ENCODE peak calls at places on chromosomes 6 and 20, in five cellular contexts. A is fibroblast of lung, T is caudate nucleus, G is heart right ventricle, H is GM23248. Y is an unnamed sample.

GRCh38 chr6:135351635-135352034 is 145.9 kb downstream of the AHI1 start:
- DNase-seq in H (no peak), G (no peak), T (no peak), A (no peak), Y (no peak)

GRCh38 chr6:43937236-43938177 is 167.5 kb downstream of the VEGFA start:
- DNase-seq in H (no peak), A (no peak), G (no peak), T (no peak), Y (no peak)

GRCh38 chr20:44274303-44275017 is 27.4 kb downstream of the GDAP1L1 start:
- DNase-seq in A (no peak), G (no peak), T (no peak), H (no peak), Y (no peak)

GRCh38 chr20:44702776-44703175 is 12.4 kb upstream of the CCN5 start:
- DNase-seq in A (peak), H (peak), T (peak), G (peak), Y (peak)

GRCh38 chr6:73903155-73903554 is 207.2 kb downstream of the CD109 start:
- DNase-seq in G (no peak), H (no peak), A (no peak), T (no peak), Y (no peak)

GRCh38 chr6:131062245-131063027 is 609 bp downstream of the EPB41L2 start:
- DNase-seq in H (peak), G (peak), T (peak), A (no peak), Y (peak)

GRCh38 chr6:11902527-11902926 is 109.6 kb upstream of the HIVEP1 start:
- DNase-seq in A (no peak), G (no peak), H (no peak), T (no peak), Y (no peak)

GRCh38 chr6:169577236-169577635 is 124.6 kb downstream of the WDR27 start:
- DNase-seq in G (no peak), T (no peak), A (no peak), H (no peak), Y (no peak)

GRCh38 chr6:25366785-25367657 is 87.8 kb downstream of the CARMIL1 start:
- DNase-seq in H (peak), T (no peak), A (no peak), G (no peak), Y (no peak)

GRCh38 chr20:52010541-52010940 is 181.0 kb downstream of the ZFP64 start:
- DNase-seq in T (no peak), A (no peak), H (no peak), G (no peak), Y (no peak)

GRCh38 chr6:4403023-4403752 is 267.8 kb upstream of the ECI2 start:
- DNase-seq in T (no peak), H (no peak), G (no peak), A (no peak), Y (no peak)

GRCh38 chr6:77264970-77265369 is 198.3 kb downstream of the HTR1B start:
- DNase-seq in G (no peak), A (no peak), T (no peak), H (no peak), Y (no peak)

GRCh38 chr20:2023151-2023550 is 29.3 kb upstream of the PDYN start:
- DNase-seq in H (no peak), A (no peak), T (no peak), G (no peak), Y (no peak)

GRCh38 chr6:159594750-159595117 is 98.3 kb downstream of the SOD2 start:
- DNase-seq in T (no peak), H (peak), A (peak), G (no peak), Y (no peak)

GRCh38 chr6:159701413-159701999 is 8.5 kb upstream of the SOD2 start:
- DNase-seq in H (peak), G (no peak), T (no peak), A (peak), Y (no peak)

GRCh38 chr6:122459240-122459639 is 12.4 kb downstream of the SERINC1 start:
- DNase-seq in T (no peak), G (no peak), H (no peak), A (no peak), Y (no peak)

GRCh38 chr6:135493218-135493961 is 4.2 kb downstream of the AHI1 start:
- DNase-seq in A (peak), G (no peak), T (no peak), H (no peak), Y (no peak)

GRCh38 chr6:136315594-136315993 is 25.9 kb upstream of the BCLAF1 start:
- DNase-seq in T (no peak), G (no peak), H (no peak), A (no peak), Y (no peak)

GRCh38 chr6:138001750-138002349 is 105.4 kb downstream of the PERP start:
- DNase-seq in H (peak), T (no peak), G (peak), A (peak), Y (no peak)

GRCh38 chr6:112799889-112800288 is 452.8 kb downstream of the RFPL4B start:
- DNase-seq in T (no peak), H (no peak), A (no peak), G (no peak), Y (no peak)

GRCh38 chr20:60984666-60985065 is 267.4 kb upstream of the CDH4 start:
- DNase-seq in G (no peak), H (no peak), T (no peak), A (no peak), Y (no peak)

GRCh38 chr6:5202206-5202605 is 58.5 kb downstream of the LYRM4 start:
- DNase-seq in G (no peak), T (no peak), A (no peak), H (no peak), Y (no peak)

GRCh38 chr6:127376685-127377084 is 33.3 kb upstream of the ECHDC1 start:
- DNase-seq in G (no peak), T (no peak), A (peak), H (no peak), Y (no peak)

GRCh38 chr20:45032276-45032675 is 66.0 kb downstream of the STK4 start:
- DNase-seq in G (no peak), H (no peak), A (no peak), T (no peak), Y (no peak)

GRCh38 chr6:111610548-111611172 is 5.0 kb upstream of the TRAF3IP2 start:
- DNase-seq in G (no peak), A (no peak), H (no peak), T (no peak), Y (no peak)

GRCh38 chr6:12961761-12962160 is 245.2 kb downstream of the PHACTR1 start:
- DNase-seq in A (no peak), T (no peak), G (no peak), H (no peak), Y (no peak)
- H3K27ac ChIP-seq in A (no peak), T (peak), G (peak), H (no peak), Y (no peak)

DNA sequence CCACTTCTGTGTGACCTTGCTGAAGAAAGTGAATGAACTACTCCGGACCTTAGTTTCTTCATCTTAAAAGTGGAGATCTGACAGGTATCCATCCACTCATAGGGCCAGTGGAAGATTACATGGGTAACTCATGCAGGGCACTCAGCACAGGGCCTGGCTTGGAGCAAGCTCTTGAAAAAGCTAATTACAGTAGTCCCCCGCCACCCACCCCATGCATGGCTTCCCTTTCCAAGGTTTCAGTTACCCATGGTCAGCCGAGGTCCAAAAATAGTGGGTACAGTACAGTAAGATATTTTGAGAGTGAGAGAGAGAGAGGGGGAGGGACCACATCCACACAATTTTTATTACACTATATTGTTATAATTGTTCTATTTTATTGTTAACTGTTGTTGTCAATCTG is 7.1 kb upstream of the PMEPA1 start:
- DNase-seq in H (no peak), G (peak), T (no peak), A (no peak), Y (no peak)
- H3K27ac ChIP-seq in H (no peak), G (peak), T (no peak), A (no peak), Y (no peak)

DNA sequence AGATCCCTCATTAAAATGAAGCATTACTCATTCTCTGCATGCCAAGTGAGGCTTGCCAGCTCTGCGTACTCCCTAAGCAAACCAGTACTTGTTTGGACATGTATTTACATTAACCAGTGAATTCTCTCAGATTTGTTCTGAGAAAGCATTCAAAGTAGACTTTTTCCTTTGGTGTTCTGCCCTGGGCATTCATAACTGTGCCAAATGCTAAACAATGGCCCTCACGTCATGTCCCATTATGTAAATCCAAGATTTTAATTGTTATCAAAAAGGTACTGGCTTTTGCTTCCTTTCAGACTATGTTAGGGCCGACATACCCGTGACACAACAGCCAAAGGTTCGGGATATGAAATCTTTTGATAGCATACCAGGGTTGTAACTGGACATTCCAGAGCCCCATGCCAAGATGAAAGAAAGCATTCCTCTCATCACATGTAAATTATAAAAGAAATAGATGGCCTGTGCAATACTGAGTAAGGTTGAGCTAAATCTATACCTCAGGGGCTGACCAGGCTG is 164.2 kb downstream of the ADAT2 start:
- DNase-seq in A (peak), G (no peak), H (peak), T (no peak), Y (no peak)
- H3K27ac ChIP-seq in A (no peak), G (no peak), H (no peak), T (no peak), Y (no peak)

GRCh38 chr6:107357842-107358241 is 101.5 kb downstream of the PDSS2 start:
- DNase-seq in A (no peak), T (no peak), G (no peak), H (no peak), Y (no peak)

GRCh38 chr6:107355659-107356058 is 103.7 kb downstream of the PDSS2 start:
- DNase-seq in G (peak), H (no peak), A (no peak), T (no peak), Y (no peak)

GRCh38 chr6:107353773-107354382 is 105.5 kb downstream of the PDSS2 start:
- DNase-seq in T (no peak), A (peak), G (no peak), H (no peak), Y (no peak)

GRCh38 chr6:107354470-107354869 is 104.9 kb downstream of the PDSS2 start:
- DNase-seq in T (no peak), G (no peak), H (no peak), A (no peak), Y (no peak)
- H3K27ac ChIP-seq in T (no peak), G (no peak), H (no peak), A (no peak), Y (no peak)

Y was measured in substantia nigra.